ENCODE peak calls at places on chromosomes 11 and 22, in nine cellular contexts. R is hepatocyte, G is neural progenitor cell, U is OCI-LY7, B is GM23338, S is GM23248, D is HCT116, J is SK-N-SH, I is MM.1S. O is an unnamed sample.
A peak's percentile ranks its signal among the peaks of the same experiment; 100 is the strongest.

GRCh38 chr22:32801436-32802290 is at the start of gene TIMP3:
- DNase-seq in J (peak; percentile 95), D (no peak), S (peak; percentile 93), B (peak; percentile 90), G (peak; percentile 92), I (no peak), R (peak; percentile 89), U (no peak), O (no peak)

GRCh38 chr11:8291421-8292350 is 28.0 kb upstream of the LMO1 start:
- DNase-seq in U (no peak), R (no peak), S (no peak), D (no peak), B (no peak), I (no peak), J (no peak), G (peak; percentile 1), O (no peak)

GRCh38 chr22:29310863-29311339 is 4.5 kb downstream of the GAS2L1 start:
- DNase-seq in U (no peak), R (peak; percentile 97), B (peak; percentile 82), G (peak; percentile 83), I (no peak), D (peak; percentile 75), J (peak; percentile 86), S (peak; percentile 99), O (peak; percentile 89)

GRCh38 chr11:48005133-48005532 is 24.8 kb downstream of the PTPRJ start:
- DNase-seq in S (peak; percentile 70), I (peak; percentile 32), B (no peak), G (no peak), J (no peak), R (no peak), D (no peak), U (no peak), O (no peak)

GRCh38 chr11:12746593-12747097 is 72.4 kb downstream of the TEAD1 start:
- DNase-seq in I (no peak), B (peak; percentile 95), G (peak; percentile 93), D (peak; percentile 78), U (no peak), J (peak; percentile 72), S (peak; percentile 40), R (peak; percentile 79), O (peak; percentile 14)

GRCh38 chr11:117973446-117973922 is 12.7 kb upstream of the IL10RA start:
- DNase-seq in S (no peak), J (no peak), B (no peak), D (no peak), U (no peak), G (no peak), I (no peak), R (no peak), O (no peak)

GRCh38 chr11:128716231-128716630 is 22.4 kb downstream of the FLI1 start:
- DNase-seq in R (peak; percentile 38), D (no peak), U (no peak), J (no peak), S (peak; percentile 19), I (peak; percentile 31), B (no peak), G (no peak), O (no peak)

GRCh38 chr11:46216765-46217089 is 60.7 kb upstream of the CREB3L1 start:
- DNase-seq in J (no peak), D (no peak), U (no peak), I (no peak), G (no peak), R (no peak), B (no peak), S (no peak), O (no peak)

GRCh38 chr11:34235591-34236071 is 122.2 kb downstream of the ABTB2 start:
- DNase-seq in J (no peak), U (no peak), I (no peak), S (no peak), R (no peak), B (no peak), D (no peak), G (peak; percentile 68), O (no peak)

GRCh38 chr11:57792870-57793269 is 31.3 kb downstream of the CTNND1 start:
- DNase-seq in I (no peak), U (no peak), G (no peak), J (no peak), D (no peak), R (no peak), B (no peak), S (no peak), O (peak; percentile 80)

GRCh38 chr22:44496844-44497217 is 1.2 kb downstream of the RTL6 start:
- DNase-seq in R (no peak), D (no peak), B (no peak), S (no peak), U (no peak), J (no peak), I (no peak), G (no peak), O (no peak)

GRCh38 chr11:44690651-44691050 is 36.1 kb upstream of the TSPAN18 start:
- DNase-seq in R (no peak), J (no peak), D (no peak), B (no peak), U (no peak), G (no peak), I (no peak), S (no peak), O (no peak)

GRCh38 chr22:28029962-28030361 is 110.9 kb upstream of the PITPNB start:
- DNase-seq in I (no peak), U (no peak), J (peak; percentile 3), G (no peak), R (no peak), S (no peak), D (no peak), B (no peak), O (no peak)

GRCh38 chr11:35487532-35488078 is 37.8 kb downstream of the PAMR1 start:
- DNase-seq in I (no peak), B (peak; percentile 94), D (peak; percentile 22), S (peak; percentile 65), U (peak; percentile 2), R (peak; percentile 66), G (peak; percentile 83), J (peak; percentile 42), O (peak; percentile 69)

GRCh38 chr11:117819096-117820040 is 5.2 kb downstream of the FXYD2 start:
- DNase-seq in S (peak; percentile 61), I (peak; percentile 39), R (peak; percentile 90), G (peak; percentile 83), U (peak; percentile 35), B (peak; percentile 90), D (peak; percentile 70), J (peak; percentile 74), O (peak; percentile 86)

GRCh38 chr11:5339771-5340322 is 3.5 kb downstream of the OR51B5 start:
- DNase-seq in U (no peak), B (no peak), R (no peak), I (no peak), S (no peak), D (no peak), G (no peak), J (no peak), O (no peak)

GRCh38 chr11:64844330-64845124 is at the start of gene CDC42BPG:
- DNase-seq in J (peak; percentile 93), U (peak; percentile 80), D (peak; percentile 57), S (peak; percentile 87), R (peak; percentile 95), I (peak; percentile 91), B (peak; percentile 97), G (peak; percentile 82), O (peak; percentile 95)

GRCh38 chr11:73263640-73264039 is 8.5 kb upstream of the P2RY6 start:
- DNase-seq in S (no peak), G (no peak), D (no peak), B (no peak), J (no peak), R (no peak), U (no peak), I (no peak), O (no peak)

GRCh38 chr11:103926990-103927389 is 109.5 kb upstream of the DDI1 start:
- DNase-seq in I (no peak), D (no peak), R (no peak), J (no peak), B (no peak), S (no peak), G (peak; percentile 74), U (no peak), O (no peak)

GRCh38 chr11:119530503-119530902 is 107.5 kb upstream of the THY1 start:
- DNase-seq in S (no peak), B (no peak), I (no peak), J (no peak), G (no peak), U (no peak), D (no peak), R (peak; percentile 32), O (no peak)

GRCh38 chr11:124174001-124174400 is 9.1 kb upstream of the OR10D3 start:
- DNase-seq in I (peak; percentile 56), R (peak; percentile 78), S (peak; percentile 77), G (peak; percentile 90), U (no peak), B (peak; percentile 91), D (peak; percentile 2), J (no peak), O (peak; percentile 78)
- TF ChIP-seq EZH2phosphoT487 in I (no peak), R (no peak), S (no peak), G (no peak), U (no peak), B (no peak), D (no peak), J (no peak), O (no peak)

DNA sequence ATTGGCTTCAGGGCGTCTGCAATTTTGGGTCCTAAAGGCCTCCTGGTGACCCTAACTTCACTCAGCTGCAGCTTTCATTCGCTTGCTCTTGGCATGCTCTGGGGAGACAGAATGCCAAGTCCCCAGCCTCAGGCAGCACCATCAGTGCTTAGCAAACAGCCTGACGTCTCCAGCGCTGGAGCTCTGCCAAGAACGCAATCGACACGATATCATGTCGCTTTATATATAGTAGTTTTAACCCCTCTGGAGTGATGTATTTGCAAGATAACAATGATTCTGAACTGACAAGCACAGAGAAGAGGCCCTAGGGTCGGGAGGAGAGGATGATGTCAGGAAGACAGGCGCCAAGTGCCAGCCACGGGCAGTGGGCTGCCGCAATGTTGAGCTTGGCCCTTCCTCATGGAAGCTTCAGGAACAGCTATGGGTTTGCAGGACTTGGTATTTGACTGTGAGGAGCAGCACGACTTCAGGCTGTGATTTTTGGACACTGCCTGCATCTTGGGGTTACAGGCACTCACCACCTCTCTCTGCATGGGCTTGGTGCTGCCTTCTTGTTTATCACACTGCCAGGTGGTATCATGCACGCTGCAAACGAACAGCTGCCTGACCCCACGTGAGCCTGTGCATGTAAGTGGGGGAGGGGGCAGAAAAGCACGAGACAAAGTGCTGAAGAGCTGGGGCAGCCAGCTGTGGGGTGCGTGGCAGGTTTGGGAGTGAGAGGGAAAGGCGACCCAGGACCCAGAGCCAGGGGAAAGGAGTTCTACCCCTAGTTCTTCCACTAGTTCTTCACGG is 26.1 kb downstream of the B3GAT1 start:
- DNase-seq in J (peak; percentile 73), B (no peak), D (no peak), G (no peak), I (no peak), R (peak; percentile 22), S (no peak), U (no peak), O (peak; percentile 23)
- TF ChIP-seq EZH2phosphoT487 in J (no peak), B (no peak), D (no peak), G (no peak), I (no peak), R (no peak), S (no peak), U (no peak), O (no peak)

GRCh38 chr22:23376256-23376655 is 195.9 kb downstream of the BCR start:
- DNase-seq in G (no peak), U (peak; percentile 50), B (peak; percentile 75), R (peak; percentile 16), J (no peak), S (peak; percentile 29), D (peak; percentile 33), I (peak; percentile 55), O (peak; percentile 42)
- TF ChIP-seq EZH2phosphoT487 in G (no peak), U (no peak), B (no peak), R (no peak), J (no peak), S (no peak), D (no peak), I (no peak), O (no peak)

GRCh38 chr11:67416416-67417335 is 1.2 kb downstream of the CARNS1 start:
- DNase-seq in I (no peak), D (no peak), G (no peak), B (peak; percentile 36), R (peak; percentile 49), J (no peak), U (no peak), S (peak; percentile 37), O (peak; percentile 34)
- TF ChIP-seq EZH2phosphoT487 in I (no peak), D (no peak), G (no peak), B (no peak), R (no peak), J (no peak), U (no peak), S (no peak), O (no peak)